ENCODE peak calls at places on chromosomes 3 and 15, in four cellular contexts. W is CD4-positive, alpha-beta T cell; E is lower leg skin; B is Peyer's patch. M is an unnamed sample.

GRCh38 chr3:56758539-56758981 is 43.2 kb downstream of the ARHGEF3 start:
- DNase-seq in W (peak), E (no peak), B (no peak), M (no peak)

GRCh38 chr15:71599404-71600225 is 210.7 kb upstream of the NR2E3 start:
- DNase-seq in W (no peak), E (no peak), B (no peak), M (no peak)

GRCh38 chr15:49622561-49622960 is 1.7 kb downstream of the DTWD1 start:
- DNase-seq in W (no peak), E (no peak), B (no peak), M (no peak)

GRCh38 chr15:91257755-91258435 is 157.8 kb downstream of the SV2B start:
- DNase-seq in W (no peak), E (no peak), B (no peak), M (no peak)

GRCh38 chr15:40093224-40093842 is 15.3 kb downstream of the BMF start:
- DNase-seq in W (no peak), E (peak), B (peak), M (no peak)

GRCh38 chr3:172517859-172518466 is 5.3 kb downstream of the TNFSF10 start:
- DNase-seq in W (no peak), E (no peak), B (no peak), M (no peak)

GRCh38 chr15:38231430-38231829 is 21.2 kb upstream of the SPRED1 start:
- DNase-seq in W (no peak), E (no peak), B (no peak), M (no peak)

GRCh38 chr3:127260416-127260815 is 27.4 kb downstream of the PRR20G start:
- DNase-seq in W (no peak), E (peak), B (no peak), M (no peak)

GRCh38 chr3:133627789-133628188 is 34.0 kb downstream of the TOPBP1 start:
- DNase-seq in W (no peak), E (no peak), B (no peak), M (no peak)

GRCh38 chr3:185411133-185411532 is 48.2 kb downstream of the MAP3K13 start:
- DNase-seq in W (no peak), E (no peak), B (no peak), M (no peak)

GRCh38 chr3:196016485-196016884 is 65.4 kb downstream of the TFRC start:
- DNase-seq in W (no peak), E (no peak), B (no peak), M (no peak)

GRCh38 chr15:75091814-75092213 is 68.4 kb downstream of the PPCDC start:
- DNase-seq in W (no peak), E (no peak), B (no peak), M (no peak)

GRCh38 chr3:126053513-126053912 is 30.4 kb downstream of the SLC41A3 start:
- DNase-seq in W (no peak), E (no peak), B (no peak), M (no peak)

GRCh38 chr15:40146037-40146436 is 14.8 kb upstream of the BUB1B start:
- DNase-seq in W (no peak), E (no peak), B (no peak), M (no peak)

GRCh38 chr3:102225407-102226132 is 209.2 kb upstream of the ZPLD1 start:
- DNase-seq in W (no peak), E (no peak), B (no peak), M (no peak)

GRCh38 chr3:112773864-112774263 is 72.8 kb downstream of the CD200R1L start:
- DNase-seq in W (peak), E (no peak), B (no peak), M (no peak)

GRCh38 chr3:159948423-159949140 is 40.1 kb upstream of the IL12A start:
- DNase-seq in W (no peak), E (no peak), B (no peak), M (no peak)

GRCh38 chr15:74541494-74542191 is 623 bp downstream of the ARID3B start:
- DNase-seq in W (peak), E (peak), B (peak), M (no peak)

GRCh38 chr15:89372069-89373033 is 37.7 kb upstream of the POLG start:
- DNase-seq in W (no peak), E (no peak), B (no peak), M (no peak)

GRCh38 chr3:177035678-177036077 is 161.6 kb downstream of the TBL1XR1 start:
- DNase-seq in W (no peak), E (no peak), B (no peak), M (no peak)

GRCh38 chr3:128864351-128864811 is 15.0 kb upstream of the ACAD9 start:
- DNase-seq in W (no peak), E (no peak), B (no peak), M (no peak)

GRCh38 chr15:101429191-101429590 is 60.3 kb downstream of the PCSK6 start:
- DNase-seq in W (no peak), E (peak), B (no peak), M (no peak)

GRCh38 chr3:53708001-53708621 is 138.1 kb downstream of the CHDH start:
- DNase-seq in W (no peak), E (peak), B (no peak), M (no peak)

GRCh38 chr15:75830910-75831805 is 12.1 kb upstream of the UBE2Q2 start:
- DNase-seq in W (no peak), E (no peak), B (no peak), M (no peak)

GRCh38 chr3:57060089-57060829 is at the start of gene SPATA12:
- DNase-seq in W (no peak), E (peak), B (no peak), M (peak)

GRCh38 chr3:10435850-10436249 is 69.5 kb downstream of the ATP2B2 start:
- DNase-seq in W (no peak), E (no peak), B (no peak), M (no peak)

GRCh38 chr3:29822051-29822450 is 541.2 kb downstream of the RBMS3 start:
- DNase-seq in W (no peak), E (no peak), B (no peak), M (no peak)

GRCh38 chr3:72593881-72594397 is 254.3 kb downstream of the SHQ1 start:
- DNase-seq in W (no peak), E (no peak), B (no peak), M (no peak)

GRCh38 chr3:162292409-162292808 is 795.8 kb downstream of the OTOL1 start:
- DNase-seq in W (no peak), E (no peak), B (no peak), M (no peak)

GRCh38 chr15:66019377-66019776 is 150.1 kb downstream of the RAB11A start:
- DNase-seq in W (no peak), E (no peak), B (no peak), M (no peak)

GRCh38 chr3:115634052-115634451 is 10.7 kb downstream of the GAP43 start:
- DNase-seq in W (no peak), E (no peak), B (no peak), M (no peak)

GRCh38 chr3:5264896-5265770 is 77.6 kb downstream of the EDEM1 start:
- DNase-seq in W (no peak), E (no peak), B (no peak), M (no peak)

GRCh38 chr3:153026026-153026425 is 136.0 kb upstream of the RAP2B start:
- DNase-seq in W (no peak), E (no peak), B (no peak), M (no peak)
- TF ChIP-seq CTCF in W (peak), E (no peak), B (peak), M (peak)

GRCh38 chr3:155465664-155466063 is 172.2 kb upstream of the STRIT1 start:
- DNase-seq in W (no peak), E (no peak), B (no peak), M (no peak)
- TF ChIP-seq CTCF in W (no peak), E (no peak), B (no peak), M (no peak)

GRCh38 chr15:88193415-88193814 is 63.1 kb downstream of the NTRK3 start:
- DNase-seq in W (no peak), E (no peak), B (no peak), M (no peak)
- TF ChIP-seq CTCF in W (no peak), E (no peak), B (no peak), M (peak)

GRCh38 chr15:83446417-83446816 is 724 bp upstream of the SH3GL3 start:
- DNase-seq in W (no peak), E (no peak), B (no peak), M (no peak)

GRCh38 chr15:83445653-83446052 is 1.5 kb upstream of the SH3GL3 start:
- DNase-seq in W (no peak), E (no peak), B (no peak), M (no peak)

GRCh38 chr15:83444936-83445335 is 2.2 kb upstream of the SH3GL3 start:
- DNase-seq in W (no peak), E (no peak), B (no peak), M (no peak)

GRCh38 chr15:83449250-83449671 is 2.1 kb downstream of the SH3GL3 start:
- DNase-seq in W (no peak), E (no peak), B (no peak), M (no peak)

GRCh38 chr15:83446904-83447708 is at the start of gene SH3GL3:
- DNase-seq in W (no peak), E (peak), B (peak), M (peak)
- TF ChIP-seq CTCF in W (no peak), E (no peak), B (no peak), M (peak)

DNA sequence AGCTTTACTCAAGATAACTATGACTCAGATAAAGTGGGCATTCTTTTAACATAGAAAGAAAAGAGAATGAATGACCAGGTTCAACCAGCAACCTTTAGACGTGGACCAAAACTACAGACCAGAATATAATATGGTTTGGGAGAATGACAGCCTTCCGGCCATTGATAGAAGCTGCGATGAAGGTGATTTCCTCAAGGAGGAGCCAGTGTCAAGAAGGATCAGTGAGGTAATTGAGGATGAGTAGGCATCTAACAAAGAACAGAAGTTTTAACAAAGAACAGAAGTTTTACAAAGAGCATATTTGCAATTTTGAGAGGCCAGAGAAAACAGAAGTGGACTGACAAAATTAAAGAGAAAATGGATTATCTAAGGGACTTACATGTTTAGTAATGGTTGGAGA is 289.0 kb upstream of the AGTR1 start:
- DNase-seq in W (no peak), E (no peak), B (no peak), M (no peak)
- TF ChIP-seq CTCF in W (no peak), E (no peak), B (no peak), M (no peak)